ENCODE peak calls at places on chromosome 13, in five cellular contexts. One of them, this sample, is unnamed.
A peak's percentile ranks its signal among the peaks of the same experiment; 100 is the strongest.

GRCh38 chr13:33275916-33276315 is 9.6 kb downstream of the STARD13 start:
- DNase-seq in cardiac muscle cell: peak; percentile 67
- DNase-seq in hepatocyte: no peak
- DNase-seq in transverse colon: no peak
- DNase-seq in left ventricle myocardium inferior: no peak
- DNase-seq in this sample: no peak

GRCh38 chr13:82947121-82948077 is 934.9 kb downstream of the SLITRK1 start:
- DNase-seq in cardiac muscle cell: no peak
- DNase-seq in hepatocyte: no peak
- DNase-seq in transverse colon: no peak
- DNase-seq in left ventricle myocardium inferior: no peak
- DNase-seq in this sample: no peak

GRCh38 chr13:49539313-49539712 is 43.6 kb downstream of the PHF11 start:
- DNase-seq in cardiac muscle cell: no peak
- DNase-seq in hepatocyte: no peak
- DNase-seq in transverse colon: no peak
- DNase-seq in left ventricle myocardium inferior: no peak
- DNase-seq in this sample: no peak

GRCh38 chr13:43805071-43805468 is 18.3 kb upstream of the ENOX1 start:
- DNase-seq in cardiac muscle cell: peak; percentile 62
- DNase-seq in hepatocyte: peak; percentile 45
- DNase-seq in transverse colon: no peak
- DNase-seq in left ventricle myocardium inferior: no peak
- DNase-seq in this sample: no peak

GRCh38 chr13:70424428-70424827 is 316.2 kb upstream of the KLHL1 start:
- DNase-seq in cardiac muscle cell: no peak
- DNase-seq in hepatocyte: no peak
- DNase-seq in transverse colon: no peak
- DNase-seq in left ventricle myocardium inferior: no peak
- DNase-seq in this sample: no peak

GRCh38 chr13:73268306-73268705 is 209.5 kb downstream of the KLF5 start:
- DNase-seq in cardiac muscle cell: peak; percentile 38
- DNase-seq in hepatocyte: no peak
- DNase-seq in transverse colon: peak; percentile 38
- DNase-seq in left ventricle myocardium inferior: no peak
- DNase-seq in this sample: no peak

GRCh38 chr13:35724480-35724879 is 248.0 kb upstream of the MAB21L1 start:
- DNase-seq in cardiac muscle cell: no peak
- DNase-seq in hepatocyte: no peak
- DNase-seq in transverse colon: no peak
- DNase-seq in left ventricle myocardium inferior: no peak
- DNase-seq in this sample: no peak

GRCh38 chr13:33224686-33225085 is 60.9 kb downstream of the STARD13 start:
- DNase-seq in cardiac muscle cell: peak; percentile 53
- DNase-seq in hepatocyte: no peak
- DNase-seq in transverse colon: no peak
- DNase-seq in left ventricle myocardium inferior: no peak
- DNase-seq in this sample: no peak

GRCh38 chr13:48560657-48561337 is 27.9 kb upstream of the RCBTB2 start:
- DNase-seq in cardiac muscle cell: no peak
- DNase-seq in hepatocyte: no peak
- DNase-seq in transverse colon: no peak
- DNase-seq in left ventricle myocardium inferior: no peak
- DNase-seq in this sample: no peak

GRCh38 chr13:67736646-67737420 is 506.7 kb upstream of the PCDH9 start:
- DNase-seq in cardiac muscle cell: peak; percentile 6
- DNase-seq in hepatocyte: peak; percentile 55
- DNase-seq in transverse colon: no peak
- DNase-seq in left ventricle myocardium inferior: no peak
- DNase-seq in this sample: no peak

GRCh38 chr13:43316997-43317396 is 293.6 kb downstream of the DNAJC15 start:
- DNase-seq in cardiac muscle cell: peak; percentile 71
- DNase-seq in hepatocyte: peak; percentile 65
- DNase-seq in transverse colon: no peak
- DNase-seq in left ventricle myocardium inferior: no peak
- DNase-seq in this sample: no peak

GRCh38 chr13:76934671-76935070 is 13.6 kb upstream of the ACOD1 start:
- DNase-seq in cardiac muscle cell: peak; percentile 26
- DNase-seq in hepatocyte: no peak
- DNase-seq in transverse colon: no peak
- DNase-seq in left ventricle myocardium inferior: no peak
- DNase-seq in this sample: no peak

GRCh38 chr13:107124129-107124718 is 556.3 kb upstream of the ARGLU1 start:
- DNase-seq in cardiac muscle cell: peak; percentile 33
- DNase-seq in hepatocyte: peak; percentile 38
- DNase-seq in transverse colon: no peak
- DNase-seq in left ventricle myocardium inferior: no peak
- DNase-seq in this sample: no peak

GRCh38 chr13:55266644-55267043 is 1874.1 kb upstream of the PRR20A start:
- DNase-seq in cardiac muscle cell: no peak
- DNase-seq in hepatocyte: no peak
- DNase-seq in transverse colon: no peak
- DNase-seq in left ventricle myocardium inferior: no peak
- DNase-seq in this sample: no peak

GRCh38 chr13:75869981-75870380 is 233.9 kb downstream of the LMO7 start:
- DNase-seq in cardiac muscle cell: no peak
- DNase-seq in hepatocyte: no peak
- DNase-seq in transverse colon: no peak
- DNase-seq in left ventricle myocardium inferior: no peak
- DNase-seq in this sample: no peak

GRCh38 chr13:44591316-44591715 is 15.2 kb upstream of the TSC22D1 start:
- DNase-seq in cardiac muscle cell: no peak
- DNase-seq in hepatocyte: no peak
- DNase-seq in transverse colon: no peak
- DNase-seq in left ventricle myocardium inferior: no peak
- DNase-seq in this sample: no peak

GRCh38 chr13:28611654-28612131 is 47.2 kb upstream of the POMP start:
- DNase-seq in cardiac muscle cell: peak; percentile 46
- DNase-seq in hepatocyte: no peak
- DNase-seq in transverse colon: no peak
- DNase-seq in left ventricle myocardium inferior: no peak
- DNase-seq in this sample: no peak

GRCh38 chr13:26616126-26616525 is 58.6 kb downstream of the WASF3 start:
- DNase-seq in cardiac muscle cell: peak; percentile 44
- DNase-seq in hepatocyte: no peak
- DNase-seq in transverse colon: no peak
- DNase-seq in left ventricle myocardium inferior: no peak
- DNase-seq in this sample: no peak

GRCh38 chr13:32284927-32285632 is 30.1 kb downstream of the ZAR1L start:
- DNase-seq in cardiac muscle cell: peak; percentile 89
- DNase-seq in hepatocyte: no peak
- DNase-seq in transverse colon: no peak
- DNase-seq in left ventricle myocardium inferior: no peak
- DNase-seq in this sample: peak; percentile 39

GRCh38 chr13:112145221-112146072 is 78.5 kb downstream of the SOX1 start:
- DNase-seq in cardiac muscle cell: no peak
- DNase-seq in hepatocyte: no peak
- DNase-seq in transverse colon: no peak
- DNase-seq in left ventricle myocardium inferior: no peak
- DNase-seq in this sample: no peak

GRCh38 chr13:110907951-110908898 is 6.6 kb downstream of the ANKRD10 start:
- DNase-seq in cardiac muscle cell: peak; percentile 67
- DNase-seq in hepatocyte: peak; percentile 59
- DNase-seq in transverse colon: peak; percentile 78
- DNase-seq in left ventricle myocardium inferior: no peak
- DNase-seq in this sample: no peak
- H3K4me1 ChIP-seq in cardiac muscle cell: peaks cover 27% of the 10 kb centered on the region
- H3K4me1 ChIP-seq in hepatocyte: peaks cover 35% of the 10 kb centered on the region
- H3K4me1 ChIP-seq in transverse colon: peaks cover 71% of the 10 kb centered on the region
- H3K4me1 ChIP-seq in left ventricle myocardium inferior: peaks cover 75% of the 10 kb centered on the region
- H3K4me1 ChIP-seq in this sample: peaks cover 61% of the 10 kb centered on the region

DNA sequence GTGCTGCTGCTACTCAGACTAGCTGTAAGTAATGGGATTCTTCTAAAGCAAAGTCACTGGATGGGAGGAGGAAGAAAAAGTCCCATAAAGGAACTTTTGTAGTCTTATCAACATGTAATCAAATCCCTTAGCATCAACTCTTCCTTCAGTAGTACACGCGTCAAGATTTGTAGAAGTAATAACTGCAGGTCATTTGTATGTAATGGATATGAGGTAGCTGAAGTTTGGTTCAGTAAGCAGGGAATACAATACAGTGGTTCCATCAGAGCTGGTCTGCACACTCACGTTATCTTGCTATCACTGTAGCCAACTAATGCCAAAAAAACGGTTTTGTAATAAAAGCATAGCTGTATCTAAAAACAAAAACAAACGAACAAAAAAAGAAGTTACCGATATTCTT is 72.4 kb upstream of the ZDHHC20 start:
- DNase-seq in cardiac muscle cell: no peak
- DNase-seq in hepatocyte: no peak
- DNase-seq in transverse colon: no peak
- DNase-seq in left ventricle myocardium inferior: no peak
- DNase-seq in this sample: no peak
- H3K4me1 ChIP-seq in cardiac muscle cell: peaks cover 16% of the 10 kb centered on the region
- H3K4me1 ChIP-seq in hepatocyte: peaks cover 12% of the 10 kb centered on the region
- H3K4me1 ChIP-seq in transverse colon: no peaks in the 10 kb centered on the region
- H3K4me1 ChIP-seq in left ventricle myocardium inferior: no peaks in the 10 kb centered on the region
- H3K4me1 ChIP-seq in this sample: no peaks in the 10 kb centered on the region

GRCh38 chr13:40063743-40064142 is 408.3 kb downstream of the COG6 start:
- DNase-seq in cardiac muscle cell: peak; percentile 19
- DNase-seq in hepatocyte: peak; percentile 59
- DNase-seq in transverse colon: no peak
- DNase-seq in left ventricle myocardium inferior: no peak
- DNase-seq in this sample: no peak
- H3K4me1 ChIP-seq in cardiac muscle cell: no peaks in the 10 kb centered on the region
- H3K4me1 ChIP-seq in hepatocyte: peaks cover 20% of the 10 kb centered on the region
- H3K4me1 ChIP-seq in transverse colon: no peaks in the 10 kb centered on the region
- H3K4me1 ChIP-seq in left ventricle myocardium inferior: peaks cover 6% of the 10 kb centered on the region
- H3K4me1 ChIP-seq in this sample: peaks cover 6% of the 10 kb centered on the region

DNA sequence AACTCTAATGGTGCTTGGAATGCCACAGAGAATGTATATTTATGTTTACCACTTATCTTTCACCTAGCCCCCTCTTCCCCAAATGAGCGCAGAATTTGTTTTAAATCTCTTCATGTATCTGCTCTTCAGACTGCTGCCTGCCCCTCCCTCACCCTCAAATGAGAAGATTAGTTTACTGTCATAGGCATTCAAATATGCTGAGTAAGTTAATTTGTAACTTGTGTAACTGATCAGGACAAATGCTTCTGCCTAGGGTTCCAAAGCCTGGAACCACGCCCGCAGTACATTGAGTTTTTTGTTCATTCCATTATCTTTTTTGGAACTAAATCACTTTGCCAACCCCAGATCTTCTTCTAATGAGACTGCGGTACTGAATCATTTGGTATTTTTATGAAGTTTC is 74.5 kb downstream of the ATP8A2 start:
- DNase-seq in cardiac muscle cell: no peak
- DNase-seq in hepatocyte: no peak
- DNase-seq in transverse colon: no peak
- DNase-seq in left ventricle myocardium inferior: no peak
- DNase-seq in this sample: no peak
- H3K4me1 ChIP-seq in cardiac muscle cell: no peaks in the 10 kb centered on the region
- H3K4me1 ChIP-seq in hepatocyte: no peaks in the 10 kb centered on the region
- H3K4me1 ChIP-seq in transverse colon: no peaks in the 10 kb centered on the region
- H3K4me1 ChIP-seq in left ventricle myocardium inferior: no peaks in the 10 kb centered on the region
- H3K4me1 ChIP-seq in this sample: no peaks in the 10 kb centered on the region

GRCh38 chr13:113401452-113402415 is 37.8 kb upstream of the GRTP1 start:
- DNase-seq in cardiac muscle cell: no peak
- DNase-seq in hepatocyte: no peak
- DNase-seq in transverse colon: no peak
- DNase-seq in left ventricle myocardium inferior: no peak
- DNase-seq in this sample: no peak
- H3K4me1 ChIP-seq in cardiac muscle cell: peaks cover 44% of the 10 kb centered on the region
- H3K4me1 ChIP-seq in hepatocyte: no peaks in the 10 kb centered on the region
- H3K4me1 ChIP-seq in transverse colon: peaks cover 2% of the 10 kb centered on the region
- H3K4me1 ChIP-seq in left ventricle myocardium inferior: peaks cover 81% of the 10 kb centered on the region
- H3K4me1 ChIP-seq in this sample: peaks cover 9% of the 10 kb centered on the region

GRCh38 chr13:109748677-109749076 is 37.7 kb downstream of the IRS2 start:
- DNase-seq in cardiac muscle cell: no peak
- DNase-seq in hepatocyte: no peak
- DNase-seq in transverse colon: no peak
- DNase-seq in left ventricle myocardium inferior: no peak
- DNase-seq in this sample: no peak
- H3K4me1 ChIP-seq in cardiac muscle cell: peaks cover 20% of the 10 kb centered on the region
- H3K4me1 ChIP-seq in hepatocyte: peaks cover 10% of the 10 kb centered on the region
- H3K4me1 ChIP-seq in transverse colon: peaks cover 14% of the 10 kb centered on the region
- H3K4me1 ChIP-seq in left ventricle myocardium inferior: peaks cover 14% of the 10 kb centered on the region
- H3K4me1 ChIP-seq in this sample: peaks cover 11% of the 10 kb centered on the region

GRCh38 chr13:109782823-109783411 is 3.5 kb downstream of the IRS2 start:
- DNase-seq in cardiac muscle cell: no peak
- DNase-seq in hepatocyte: no peak
- DNase-seq in transverse colon: no peak
- DNase-seq in left ventricle myocardium inferior: no peak
- DNase-seq in this sample: no peak

GRCh38 chr13:109785141-109785891 is 1.1 kb downstream of the IRS2 start:
- DNase-seq in cardiac muscle cell: peak; percentile 68
- DNase-seq in hepatocyte: peak; percentile 72
- DNase-seq in transverse colon: peak; percentile 44
- DNase-seq in left ventricle myocardium inferior: peak; percentile 55
- DNase-seq in this sample: peak; percentile 53

GRCh38 chr13:109784590-109785140 is 1.7 kb downstream of the IRS2 start:
- DNase-seq in cardiac muscle cell: peak; percentile 86
- DNase-seq in hepatocyte: peak; percentile 92
- DNase-seq in transverse colon: peak; percentile 80
- DNase-seq in left ventricle myocardium inferior: peak; percentile 84
- DNase-seq in this sample: peak; percentile 82

GRCh38 chr13:109783447-109783814 is 3.0 kb downstream of the IRS2 start:
- DNase-seq in cardiac muscle cell: no peak
- DNase-seq in hepatocyte: no peak
- DNase-seq in transverse colon: no peak
- DNase-seq in left ventricle myocardium inferior: no peak
- DNase-seq in this sample: no peak

GRCh38 chr13:109783815-109784589 is 2.4 kb downstream of the IRS2 start:
- DNase-seq in cardiac muscle cell: no peak
- DNase-seq in hepatocyte: no peak
- DNase-seq in transverse colon: no peak
- DNase-seq in left ventricle myocardium inferior: no peak
- DNase-seq in this sample: no peak
- H3K4me1 ChIP-seq in cardiac muscle cell: peaks cover 8% of the 10 kb centered on the region
- H3K4me1 ChIP-seq in hepatocyte: peaks cover 13% of the 10 kb centered on the region
- H3K4me1 ChIP-seq in transverse colon: peaks cover 58% of the 10 kb centered on the region
- H3K4me1 ChIP-seq in left ventricle myocardium inferior: peaks cover 73% of the 10 kb centered on the region
- H3K4me1 ChIP-seq in this sample: peaks cover 16% of the 10 kb centered on the region

DNA sequence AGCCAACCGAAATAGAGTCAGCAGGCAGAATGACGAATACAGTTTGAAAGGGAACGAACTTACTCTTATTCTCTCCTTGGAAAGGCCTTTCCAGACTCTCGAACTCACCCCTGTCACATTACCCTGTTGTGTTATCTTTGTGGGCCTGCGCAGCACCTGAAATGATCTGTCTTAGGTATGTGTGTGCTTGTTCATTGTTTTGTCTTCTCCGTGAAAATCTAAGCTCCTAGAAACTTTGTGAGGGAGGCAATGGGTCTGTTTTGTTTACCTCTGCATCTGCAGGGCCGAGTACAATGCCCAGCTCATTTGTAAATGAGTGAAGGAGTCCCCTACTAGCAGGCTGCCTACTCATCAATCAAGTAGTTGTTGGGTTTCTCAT is 19.6 kb downstream of the HMGB1 start:
- DNase-seq in cardiac muscle cell: no peak
- DNase-seq in hepatocyte: no peak
- DNase-seq in transverse colon: no peak
- DNase-seq in left ventricle myocardium inferior: no peak
- DNase-seq in this sample: no peak
- H3K4me1 ChIP-seq in cardiac muscle cell: no peaks in the 10 kb centered on the region
- H3K4me1 ChIP-seq in hepatocyte: peaks cover 13% of the 10 kb centered on the region
- H3K4me1 ChIP-seq in transverse colon: peaks cover 14% of the 10 kb centered on the region
- H3K4me1 ChIP-seq in left ventricle myocardium inferior: peaks cover 17% of the 10 kb centered on the region
- H3K4me1 ChIP-seq in this sample: peaks cover 19% of the 10 kb centered on the region

GRCh38 chr13:113448545-113448884 is 4.8 kb downstream of the ADPRHL1 start:
- DNase-seq in cardiac muscle cell: no peak
- DNase-seq in hepatocyte: no peak
- DNase-seq in transverse colon: peak; percentile 47
- DNase-seq in left ventricle myocardium inferior: peak; percentile 78
- DNase-seq in this sample: no peak
- H3K4me1 ChIP-seq in cardiac muscle cell: peaks cover 40% of the 10 kb centered on the region
- H3K4me1 ChIP-seq in hepatocyte: no peaks in the 10 kb centered on the region
- H3K4me1 ChIP-seq in transverse colon: peaks cover 5% of the 10 kb centered on the region
- H3K4me1 ChIP-seq in left ventricle myocardium inferior: peaks cover 59% of the 10 kb centered on the region
- H3K4me1 ChIP-seq in this sample: peaks cover 32% of the 10 kb centered on the region